ENCODE peak calls at places on chromosome 21, in eight cellular contexts. O is AG10803; I is naive thymus-derived CD4-positive, alpha-beta T cell; B is mesendoderm; F is GM12865; E is CD8-positive, alpha-beta memory T cell; X is cardiac fibroblast; P is foreskin fibroblast. R is an unnamed sample.

GRCh38 chr21:28069446-28069845 is 923.2 kb downstream of the LTN1 start:
- DNase-seq in F (no peak), E (no peak), O (peak), B (no peak), X (peak), I (no peak), P (peak), R (no peak)

GRCh38 chr21:31521515-31521914 is 138.0 kb upstream of the SOD1 start:
- DNase-seq in I (no peak), X (no peak), F (no peak), P (no peak), O (no peak), E (no peak), B (no peak), R (no peak)

GRCh38 chr21:23977971-23978370 is 1629.3 kb downstream of the MRPL39 start:
- DNase-seq in X (peak), E (no peak), I (no peak), O (no peak), B (no peak), F (no peak), P (no peak), R (no peak)

GRCh38 chr21:14742119-14742518 is 196.0 kb upstream of the SAMSN1 start:
- DNase-seq in B (no peak), I (no peak), X (peak), O (no peak), P (no peak), E (no peak), F (no peak), R (no peak)

GRCh38 chr21:25342811-25343210 is 264.5 kb downstream of the MRPL39 start:
- DNase-seq in E (no peak), P (no peak), F (no peak), B (no peak), O (peak), I (no peak), X (peak), R (no peak)

GRCh38 chr21:34129039-34129891 is 55.9 kb downstream of the MRPS6 start:
- DNase-seq in B (peak), X (peak), P (peak), E (peak), O (peak), F (no peak), I (peak), R (peak)

GRCh38 chr21:43984905-43985689 is 27.0 kb upstream of the TRAPPC10 start:
- DNase-seq in X (no peak), B (peak), F (peak), O (no peak), P (peak), I (peak), E (no peak), R (no peak)

GRCh38 chr21:33121715-33122475 is 52.0 kb downstream of the OLIG1 start:
- DNase-seq in P (peak), B (peak), I (no peak), X (peak), E (no peak), O (peak), F (peak), R (peak)

GRCh38 chr21:21722736-21723135 is 724.5 kb downstream of the NCAM2 start:
- DNase-seq in O (peak), E (no peak), F (no peak), X (peak), P (no peak), I (no peak), B (no peak), R (no peak)

GRCh38 chr21:22842875-22843274 is 1844.7 kb downstream of the NCAM2 start:
- DNase-seq in O (no peak), F (no peak), B (peak), P (no peak), E (no peak), X (no peak), I (no peak), R (no peak)

GRCh38 chr21:43603230-43603626 is 56.1 kb downstream of the HSF2BP start:
- DNase-seq in P (no peak), B (no peak), O (no peak), F (no peak), I (no peak), E (no peak), X (no peak), R (no peak)

GRCh38 chr21:43585924-43586411 is 73.3 kb downstream of the HSF2BP start:
- DNase-seq in I (no peak), O (peak), P (peak), F (no peak), X (peak), E (no peak), B (peak), R (no peak)

GRCh38 chr21:26170471-26171309 is at the start of gene APP:
- DNase-seq in I (peak), O (peak), E (peak), P (peak), X (peak), B (peak), F (peak), R (peak)

GRCh38 chr21:16419188-16419874 is 689.5 kb downstream of the USP25 start:
- DNase-seq in F (no peak), B (peak), E (no peak), P (peak), X (peak), I (no peak), O (peak), R (no peak)

GRCh38 chr21:17759546-17760178 is 59.5 kb downstream of the C21orf91 start:
- DNase-seq in B (no peak), F (no peak), P (no peak), E (no peak), X (no peak), I (no peak), O (no peak), R (no peak)

GRCh38 chr21:39676054-39676771 is 63.5 kb downstream of the B3GALT5 start:
- DNase-seq in E (no peak), I (no peak), P (no peak), F (peak), O (peak), B (peak), X (no peak), R (peak)

GRCh38 chr21:43279578-43279894 is 110.7 kb downstream of the CRYAA start:
- DNase-seq in B (no peak), E (peak), I (no peak), F (no peak), O (no peak), P (no peak), X (no peak), R (no peak)

GRCh38 chr21:33734818-33735217 is 92.5 kb downstream of the ITSN1 start:
- DNase-seq in X (no peak), B (no peak), E (no peak), P (no peak), I (no peak), F (peak), O (no peak), R (no peak)

GRCh38 chr21:38956791-38957571 is 151.3 kb downstream of the ETS2 start:
- DNase-seq in B (no peak), E (no peak), X (no peak), I (no peak), F (no peak), P (no peak), O (no peak), R (no peak)

GRCh38 chr21:43733529-43734071 is 14.7 kb downstream of the PDXK start:
- DNase-seq in P (peak), O (peak), I (no peak), F (no peak), E (no peak), X (peak), B (no peak), R (no peak)

GRCh38 chr21:38386967-38387366 is 111.3 kb downstream of the ERG start:
- DNase-seq in P (no peak), O (no peak), E (no peak), X (peak), B (no peak), F (no peak), I (no peak), R (peak)

GRCh38 chr21:15285567-15285966 is 220.8 kb upstream of the NRIP1 start:
- DNase-seq in X (no peak), I (no peak), B (no peak), O (no peak), E (no peak), F (no peak), P (no peak), R (no peak)

GRCh38 chr21:28439246-28439645 is 553.4 kb downstream of the LTN1 start:
- DNase-seq in O (peak), F (no peak), B (no peak), P (no peak), X (no peak), E (no peak), I (no peak), R (no peak)

GRCh38 chr21:43874085-43874785 is 9.2 kb downstream of the AGPAT3 start:
- DNase-seq in O (no peak), B (no peak), P (no peak), F (no peak), X (no peak), E (no peak), I (no peak), R (peak)

GRCh38 chr21:16913010-16913409 is 599.8 kb upstream of the CXADR start:
- DNase-seq in X (no peak), F (no peak), P (no peak), B (peak), E (no peak), I (no peak), O (no peak), R (no peak)

GRCh38 chr21:26212220-26212619 is 41.6 kb upstream of the APP start:
- DNase-seq in E (no peak), X (no peak), O (no peak), F (no peak), I (no peak), P (no peak), B (peak), R (no peak)

GRCh38 chr21:15309721-15310120 is 244.9 kb upstream of the NRIP1 start:
- DNase-seq in B (no peak), F (no peak), E (no peak), P (no peak), X (peak), I (no peak), O (peak), R (no peak)

GRCh38 chr21:31184462-31184861 is 146.2 kb upstream of the KRTAP19-8 start:
- DNase-seq in P (no peak), X (no peak), B (peak), F (no peak), E (peak), I (peak), O (no peak), R (peak)

GRCh38 chr21:28410264-28410663 is 582.4 kb downstream of the LTN1 start:
- DNase-seq in I (no peak), F (no peak), E (no peak), P (no peak), O (no peak), X (peak), B (no peak), R (no peak)

GRCh38 chr21:21973806-21974205 is 975.6 kb downstream of the NCAM2 start:
- DNase-seq in F (no peak), E (no peak), X (no peak), I (no peak), O (no peak), P (no peak), B (peak), R (no peak)

GRCh38 chr21:32844653-32845443 is 73.3 kb upstream of the PAXBP1 start:
- DNase-seq in F (no peak), E (no peak), O (peak), X (peak), I (no peak), P (peak), B (peak), R (no peak)

GRCh38 chr21:42242611-42243010 is 23.7 kb downstream of the ABCG1 start:
- DNase-seq in E (no peak), F (peak), I (no peak), B (no peak), X (no peak), P (no peak), O (no peak), R (no peak)
- H3K4me3 ChIP-seq in E (no peak), F (no peak), I (no peak), B (no peak), X (no peak), P (no peak), O (no peak), R (no peak)

GRCh38 chr21:41411449-41412089 is 14.5 kb upstream of the MX1 start:
- DNase-seq in I (no peak), X (peak), O (no peak), P (no peak), E (no peak), B (peak), F (peak), R (peak)
- H3K4me3 ChIP-seq in I (no peak), X (no peak), O (no peak), P (no peak), E (no peak), B (no peak), F (no peak), R (no peak)

DNA sequence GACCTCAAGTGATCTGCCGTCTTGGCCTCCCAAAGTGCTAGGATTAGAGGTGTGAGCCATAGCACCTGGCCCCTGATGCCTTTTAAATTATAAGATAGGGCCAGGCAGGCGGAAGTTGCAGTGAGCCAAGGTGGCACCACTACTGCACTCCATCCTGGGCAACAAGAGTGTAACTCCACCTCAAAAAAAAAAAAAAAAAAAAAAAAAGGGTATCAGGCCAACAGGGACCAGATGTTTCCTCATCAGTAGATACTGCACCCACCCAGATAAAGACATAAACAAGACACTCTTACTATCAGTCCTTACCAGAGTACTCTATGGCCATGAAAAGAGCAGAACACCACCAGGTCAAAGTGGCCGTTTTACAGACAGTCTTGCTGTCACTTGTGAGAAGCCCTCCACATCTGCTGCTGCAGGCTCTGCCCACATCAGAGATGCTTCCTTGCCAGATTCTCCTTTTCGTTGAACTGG is 3.3 kb downstream of the C21orf58 start:
- DNase-seq in E (no peak), X (no peak), F (no peak), P (no peak), O (no peak), B (no peak), I (no peak), R (peak)
- H3K4me3 ChIP-seq in E (no peak), X (no peak), F (no peak), P (no peak), O (no peak), B (no peak), I (no peak), R (no peak)

GRCh38 chr21:35581640-35582039 is 478.7 kb downstream of the SETD4 start:
- DNase-seq in I (no peak), F (no peak), X (no peak), E (no peak), B (no peak), O (no peak), P (no peak), R (no peak)

GRCh38 chr21:35578350-35578782 is 482.0 kb downstream of the SETD4 start:
- DNase-seq in P (peak), I (no peak), F (no peak), B (no peak), X (peak), O (peak), E (no peak), R (no peak)

GRCh38 chr21:35575280-35575915 is 484.9 kb downstream of the SETD4 start:
- DNase-seq in B (no peak), F (no peak), E (no peak), I (no peak), O (peak), X (peak), P (peak), R (no peak)

GRCh38 chr21:35579520-35580293 is 480.6 kb downstream of the SETD4 start:
- DNase-seq in X (peak), P (no peak), I (no peak), F (no peak), O (no peak), E (no peak), B (no peak), R (no peak)

DNA sequence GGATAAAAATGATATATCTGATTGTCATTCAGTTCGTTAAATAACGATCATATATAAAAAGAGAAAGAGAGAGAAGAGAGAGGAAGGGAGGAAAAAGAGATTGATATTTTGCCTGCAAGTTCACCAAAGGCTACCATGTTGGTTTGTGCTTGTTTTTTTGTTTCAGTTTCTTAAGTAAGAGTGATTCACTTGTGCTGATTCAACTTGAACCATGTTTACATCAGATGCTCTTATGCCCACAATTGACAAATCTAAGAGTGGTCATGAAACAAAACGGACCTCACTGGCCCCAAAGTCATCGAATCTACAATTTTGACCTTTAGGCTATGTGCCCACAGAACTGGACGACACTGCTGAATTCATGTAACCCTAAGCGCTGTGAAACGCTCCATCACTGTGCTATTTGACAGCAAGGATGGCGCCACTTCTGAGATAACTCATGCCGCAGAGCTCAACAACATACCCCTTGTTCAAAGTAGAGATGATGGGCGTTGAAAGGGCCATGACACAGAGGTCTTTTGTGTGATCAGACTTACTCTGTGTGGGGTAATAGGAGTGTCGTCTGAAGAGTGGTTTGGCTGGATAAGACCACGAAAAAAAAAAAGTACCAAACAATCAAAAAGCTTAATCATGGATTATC is 481.4 kb downstream of the SETD4 start:
- DNase-seq in P (no peak), X (peak), I (no peak), E (no peak), O (peak), F (no peak), B (no peak), R (no peak)
- H3K4me3 ChIP-seq in P (no peak), X (no peak), I (no peak), E (no peak), O (no peak), F (no peak), B (no peak), R (no peak)

GRCh38 chr21:29654855-29655254 is 284.9 kb downstream of the GRIK1 start:
- DNase-seq in B (no peak), P (no peak), O (no peak), F (no peak), E (no peak), X (no peak), I (no peak), R (no peak)

GRCh38 chr21:29658177-29658933 is 281.4 kb downstream of the GRIK1 start:
- DNase-seq in X (no peak), O (no peak), E (no peak), B (no peak), F (no peak), P (no peak), I (no peak), R (no peak)

GRCh38 chr21:29657228-29657989 is 282.4 kb downstream of the GRIK1 start:
- DNase-seq in E (no peak), P (no peak), X (no peak), O (no peak), F (no peak), B (no peak), I (no peak), R (no peak)

GRCh38 chr21:29655577-29655976 is 284.2 kb downstream of the GRIK1 start:
- DNase-seq in B (no peak), E (no peak), I (no peak), O (no peak), P (no peak), F (no peak), X (no peak), R (no peak)

DNA sequence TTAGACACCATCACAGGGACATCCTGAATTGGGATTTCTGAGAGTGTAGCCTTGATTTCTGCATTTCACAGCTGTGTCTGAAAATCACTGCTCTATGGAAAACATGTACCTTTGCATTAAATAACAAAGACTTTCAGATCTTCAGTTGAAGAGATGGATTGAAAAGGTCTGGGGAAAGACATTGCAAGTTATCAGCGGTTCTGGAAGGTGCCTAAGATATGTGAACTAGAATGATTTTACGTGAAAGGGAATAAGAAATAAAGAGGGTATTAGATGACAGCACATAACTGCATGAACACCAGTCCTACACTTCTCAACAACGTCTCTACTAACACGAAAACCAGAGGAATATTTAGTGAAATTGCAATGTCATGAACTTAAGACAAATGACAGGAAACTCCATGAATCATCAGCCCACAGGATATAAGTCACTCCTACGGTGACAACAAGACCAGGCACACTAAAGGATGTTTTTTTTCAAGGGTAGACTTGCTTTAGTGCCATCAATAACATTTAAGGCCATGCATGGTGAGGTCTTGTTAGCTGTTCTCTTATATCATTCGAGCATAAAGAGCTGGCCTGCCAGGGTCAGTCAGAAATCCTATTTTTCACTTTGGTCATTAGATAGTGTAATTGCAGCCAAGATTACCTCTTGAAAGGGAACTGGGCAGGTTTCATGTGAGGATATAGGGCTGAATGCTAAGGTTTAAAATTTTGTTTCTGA is 283.1 kb downstream of the GRIK1 start:
- DNase-seq in F (peak), O (peak), E (no peak), I (no peak), X (peak), P (peak), B (peak), R (no peak)
- H3K4me3 ChIP-seq in F (no peak), O (no peak), E (no peak), I (no peak), X (no peak), P (no peak), B (no peak), R (no peak)

GRCh38 chr21:45041351-45041805 is 33.0 kb upstream of the ADARB1 start:
- DNase-seq in E (no peak), X (peak), P (peak), O (peak), B (no peak), I (no peak), F (no peak), R (no peak)
- H3K4me3 ChIP-seq in E (no peak), X (no peak), P (no peak), O (peak), B (no peak), I (no peak), F (no peak), R (no peak)

GRCh38 chr21:37226356-37226920 is 40.7 kb downstream of the VPS26C start:
- DNase-seq in E (no peak), B (no peak), O (no peak), I (no peak), X (no peak), P (no peak), F (no peak), R (no peak)
- H3K4me3 ChIP-seq in E (no peak), B (no peak), O (no peak), I (no peak), X (no peak), P (no peak), F (no peak), R (no peak)

R was measured in Jurkat, Clone E6-1.